ENCODE peak calls at places on chromosomes 16 and 17, in seven cellular contexts. M is stomach, Q is transverse colon, R is HCT116, L is SK-N-SH, B is Panc1, H is GM23338. O is an unnamed sample.

GRCh38 chr16:85004587-85005205 is 6.6 kb downstream of the ZDHHC7 start:
- DNase-seq in M (peak), Q (no peak), R (no peak), L (no peak), B (no peak), H (no peak), O (no peak)

GRCh38 chr17:34364741-34365140 is 1.7 kb upstream of the CCL1 start:
- DNase-seq in M (no peak), Q (no peak), R (no peak), L (no peak), B (no peak), H (no peak), O (no peak)

GRCh38 chr16:28283798-28284577 is 8.3 kb upstream of the SBK1 start:
- DNase-seq in M (no peak), Q (no peak), R (no peak), L (peak), B (no peak), H (peak), O (no peak)

GRCh38 chr17:44602970-44603369 is 45.7 kb downstream of the FZD2 start:
- DNase-seq in M (no peak), Q (no peak), R (no peak), L (no peak), B (no peak), H (no peak), O (no peak)

GRCh38 chr17:28426081-28426519 is 20.1 kb upstream of the SLC46A1 start:
- DNase-seq in M (peak), Q (peak), R (no peak), L (peak), B (no peak), H (peak), O (no peak)

GRCh38 chr16:78058165-78058564 is 35.8 kb downstream of the CLEC3A start:
- DNase-seq in M (no peak), Q (no peak), R (no peak), L (no peak), B (no peak), H (no peak), O (no peak)

GRCh38 chr17:56809106-56809819 is 24.5 kb downstream of the C17orf67 start:
- DNase-seq in M (no peak), Q (no peak), R (no peak), L (no peak), B (no peak), H (no peak), O (peak)

GRCh38 chr16:9521749-9522370 is 430.4 kb downstream of the HAPSTR1 start:
- DNase-seq in M (no peak), Q (no peak), R (no peak), L (no peak), B (no peak), H (no peak), O (no peak)

GRCh38 chr16:19147627-19148026 is 20.4 kb upstream of the SYT17 start:
- DNase-seq in M (no peak), Q (no peak), R (no peak), L (no peak), B (no peak), H (no peak), O (no peak)

GRCh38 chr17:17691468-17692263 is 10.4 kb downstream of the RAI1 start:
- DNase-seq in M (peak), Q (no peak), R (no peak), L (no peak), B (no peak), H (no peak), O (no peak)

GRCh38 chr16:88973415-88974050 is 3.5 kb downstream of the CBFA2T3 start:
- DNase-seq in M (no peak), Q (no peak), R (no peak), L (no peak), B (no peak), H (no peak), O (no peak)

GRCh38 chr16:88971371-88972097 is 5.5 kb downstream of the CBFA2T3 start:
- DNase-seq in M (no peak), Q (peak), R (no peak), L (no peak), B (no peak), H (no peak), O (peak)

GRCh38 chr16:88972349-88972748 is 4.7 kb downstream of the CBFA2T3 start:
- DNase-seq in M (no peak), Q (no peak), R (no peak), L (peak), B (no peak), H (no peak), O (no peak)

GRCh38 chr16:88974080-88974479 is 2.9 kb downstream of the CBFA2T3 start:
- DNase-seq in M (no peak), Q (no peak), R (no peak), L (no peak), B (no peak), H (no peak), O (no peak)

DNA sequence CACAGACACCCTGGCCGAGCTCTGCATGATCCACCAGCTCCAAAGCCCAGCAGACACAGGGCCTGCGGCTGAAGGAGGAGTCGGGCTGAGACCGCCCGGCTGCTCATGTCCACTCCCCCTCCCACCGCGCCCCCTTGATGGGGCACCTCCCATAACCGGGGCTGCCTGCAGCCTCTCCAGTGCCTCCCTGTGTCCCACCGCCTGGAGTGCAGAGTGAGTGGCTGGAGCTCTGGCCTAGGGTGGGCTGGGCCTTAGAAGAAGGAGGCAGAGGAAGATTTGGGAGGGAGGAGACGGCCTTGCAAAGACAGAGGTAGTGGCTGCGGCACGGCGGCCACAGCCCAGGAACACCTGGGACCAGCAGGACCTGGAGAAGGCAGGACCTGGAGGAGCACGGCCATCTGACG is 4.0 kb downstream of the CBFA2T3 start:
- DNase-seq in M (no peak), Q (no peak), R (no peak), L (no peak), B (no peak), H (no peak), O (peak)
- TF ChIP-seq CTCF in M (no peak), Q (no peak), R (no peak), L (no peak), B (no peak), H (no peak), O (no peak)

GRCh38 chr17:41624208-41625101 is at the start of gene KRT17:
- DNase-seq in M (no peak), Q (no peak), R (no peak), L (no peak), B (no peak), H (peak), O (peak)

GRCh38 chr17:41629316-41629715 is 4.9 kb upstream of the KRT17 start:
- DNase-seq in M (no peak), Q (no peak), R (no peak), L (no peak), B (no peak), H (no peak), O (no peak)

GRCh38 chr17:41621916-41622315 is 2.5 kb downstream of the KRT17 start:
- DNase-seq in M (no peak), Q (no peak), R (no peak), L (no peak), B (no peak), H (no peak), O (no peak)

GRCh38 chr17:41627316-41628072 is 3.1 kb upstream of the KRT17 start:
- DNase-seq in M (no peak), Q (no peak), R (no peak), L (no peak), B (no peak), H (peak), O (peak)

DNA sequence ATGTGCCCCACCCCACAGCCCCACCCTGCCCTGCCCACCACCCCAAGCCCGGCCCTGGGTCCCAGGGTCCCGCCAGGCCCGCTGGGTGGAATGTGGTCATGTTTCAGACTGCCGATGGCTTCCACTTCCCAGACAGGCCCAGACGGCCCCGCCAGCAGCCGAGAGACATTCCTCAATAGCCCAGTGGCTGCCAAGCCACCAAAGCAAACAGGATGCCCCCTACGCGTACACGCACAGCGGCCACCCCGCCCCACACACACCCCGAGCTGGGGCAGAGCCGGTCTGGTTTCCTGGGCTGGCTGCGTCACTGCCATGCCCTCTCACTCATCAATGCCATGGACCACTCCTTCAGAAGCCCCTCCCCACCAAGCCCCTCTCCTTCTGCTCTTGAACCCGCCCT is 1.2 kb upstream of the KRT17 start:
- DNase-seq in M (no peak), Q (no peak), R (no peak), L (no peak), B (no peak), H (no peak), O (peak)
- TF ChIP-seq POLR2AphosphoS5 in M (no peak), Q (no peak), R (no peak), L (no peak), B (no peak), H (no peak), O (no peak)

DNA sequence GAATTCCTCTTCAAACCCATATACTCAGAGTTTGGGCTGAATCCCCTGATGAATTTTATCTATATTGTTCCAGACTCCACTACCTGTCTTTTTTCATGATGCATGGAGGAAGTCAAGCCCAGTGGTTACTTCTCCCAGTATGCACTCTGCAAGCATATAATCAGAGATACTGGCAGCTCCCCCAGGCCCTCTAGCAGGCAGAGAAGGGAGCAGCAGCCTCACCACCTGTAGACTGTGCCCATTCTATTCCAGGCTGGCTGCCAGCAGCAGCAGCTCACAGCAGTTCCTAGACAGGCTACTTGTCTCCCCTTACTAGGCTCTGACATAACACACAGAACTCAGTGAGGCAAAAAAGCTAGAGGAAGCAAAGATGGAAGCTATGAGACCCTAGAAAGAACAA is 3.4 kb downstream of the MKS1 start:
- DNase-seq in M (no peak), Q (no peak), R (no peak), L (peak), B (no peak), H (no peak), O (no peak)
- TF ChIP-seq CTCF in M (no peak), Q (no peak), R (no peak), L (no peak), B (no peak), H (no peak), O (no peak)

DNA sequence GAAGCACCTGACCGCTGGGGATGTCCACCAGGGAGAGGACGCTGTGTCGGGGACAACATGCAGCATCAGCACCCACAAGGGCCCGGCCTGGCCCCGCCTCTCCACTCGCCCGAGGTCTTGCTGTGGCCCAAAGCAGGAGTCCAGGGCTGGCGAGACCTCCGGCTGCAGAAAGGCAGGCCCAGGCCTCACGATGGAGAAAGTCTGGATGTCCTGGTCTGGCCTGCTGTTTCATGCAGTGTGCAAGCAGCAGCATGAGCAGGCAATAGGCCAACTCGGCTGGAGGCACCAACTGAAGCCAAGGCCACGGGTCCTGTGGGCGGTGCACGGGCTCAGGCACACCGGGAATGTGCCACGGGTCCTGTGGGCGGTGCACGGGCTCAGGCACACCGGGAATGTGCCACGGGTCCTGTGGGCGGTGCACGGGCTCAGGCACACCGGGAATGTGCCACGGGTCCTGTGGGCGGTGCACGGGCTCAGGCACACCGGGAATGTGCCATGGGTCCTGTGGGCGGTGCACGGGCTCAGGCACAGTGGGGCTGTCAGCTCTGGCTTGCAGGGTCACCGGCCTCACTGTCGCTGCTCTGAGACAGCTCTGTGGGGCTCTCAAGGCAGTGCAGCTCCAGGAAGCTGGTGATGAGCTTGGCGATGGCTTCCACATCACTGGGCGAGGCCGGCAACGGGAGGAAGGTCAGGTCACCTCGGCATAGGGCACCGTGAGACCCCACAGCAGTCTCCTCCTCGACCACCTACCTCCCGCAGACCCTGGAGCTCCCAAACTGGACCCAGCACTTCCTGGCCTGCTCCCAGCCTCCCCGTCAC is 6.9 kb downstream of the CYBC1 start:
- DNase-seq in M (no peak), Q (no peak), R (no peak), L (no peak), B (no peak), H (no peak), O (peak)
- TF ChIP-seq POLR2AphosphoS5 in M (no peak), Q (no peak), R (no peak), L (no peak), B (no peak), H (no peak), O (peak)

GRCh38 chr16:58047557-58048348 is 22.2 kb downstream of the MMP15 start:
- DNase-seq in M (no peak), Q (no peak), R (no peak), L (peak), B (no peak), H (peak), O (peak)
- TF ChIP-seq CTCF in M (no peak), Q (no peak), R (no peak), L (no peak), B (no peak), H (no peak), O (no peak)

DNA sequence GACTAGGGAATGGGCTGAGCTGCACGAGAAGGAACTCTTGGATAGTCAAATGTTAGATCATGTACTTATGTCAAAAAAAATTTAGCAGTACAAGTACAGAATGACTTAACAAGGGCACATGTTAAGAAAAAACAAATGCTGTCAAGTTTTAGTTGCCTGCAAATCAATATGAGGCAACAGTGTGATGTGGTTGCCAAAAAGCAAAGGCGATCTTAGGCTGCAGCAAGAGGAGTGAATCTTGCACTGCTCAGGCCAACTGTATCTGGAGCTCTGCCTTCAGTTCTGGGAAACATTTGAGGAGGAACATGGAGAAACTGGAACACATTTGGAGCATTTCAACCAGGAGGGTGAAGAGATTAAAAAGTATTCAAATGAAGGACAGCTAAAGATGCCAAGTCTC is 187.8 kb downstream of the RGS9 start:
- DNase-seq in M (no peak), Q (no peak), R (no peak), L (no peak), B (no peak), H (no peak), O (no peak)
- TF ChIP-seq POLR2AphosphoS5 in M (peak), Q (peak), R (no peak), L (no peak), B (no peak), H (no peak), O (no peak)

O was measured in spleen.